ENCODE peak calls at places on chromosome 18, in six cellular contexts. G is activated T-cell treated with anti-CD3 and anti-CD28 coated beads for 1 hour, I is heart left ventricle, F is fibroblast of mammary gland, M is adrenal gland, T is cardiac fibroblast. H is an unnamed sample.

GRCh38 chr18:22250591-22250996 is 81.2 kb downstream of the GATA6 start:
- DNase-seq in F (peak; percentile 62), G (no peak), I (no peak), M (no peak), T (peak; percentile 20), H (no peak)

GRCh38 chr18:69435000-69435399 is 34.3 kb downstream of the DOK6 start:
- DNase-seq in F (no peak), M (no peak), T (no peak), G (no peak), I (no peak), H (no peak)

GRCh38 chr18:79451237-79452125 is 55.8 kb downstream of the NFATC1 start:
- DNase-seq in F (no peak), G (no peak), I (no peak), T (no peak), M (no peak), H (no peak)

GRCh38 chr18:30658306-30658705 is 384.2 kb downstream of the DSC3 start:
- DNase-seq in G (no peak), T (no peak), M (no peak), F (no peak), I (no peak), H (no peak)

GRCh38 chr18:30358545-30358944 is 684.0 kb downstream of the DSC3 start:
- DNase-seq in G (no peak), I (no peak), F (peak; percentile 4), T (peak; percentile 81), M (no peak), H (no peak)

GRCh38 chr18:41320090-41320489 is 634.9 kb upstream of the PIK3C3 start:
- DNase-seq in F (no peak), T (no peak), G (no peak), I (no peak), M (no peak), H (no peak)

GRCh38 chr18:22185298-22185697 is 15.9 kb downstream of the GATA6 start:
- DNase-seq in F (no peak), I (no peak), M (peak; percentile 72), T (no peak), G (no peak), H (no peak)

GRCh38 chr18:32271649-32272324 is 81.9 kb downstream of the MEP1B start:
- DNase-seq in G (no peak), I (peak; percentile 30), F (peak; percentile 56), M (peak; percentile 45), T (peak; percentile 64), H (peak; percentile 55)

GRCh38 chr18:54210463-54210862 is 14.0 kb downstream of the MBD2 start:
- DNase-seq in I (no peak), T (no peak), G (no peak), F (no peak), M (no peak), H (no peak)

GRCh38 chr18:56257215-56257614 is 381.2 kb downstream of the TXNL1 start:
- DNase-seq in I (no peak), G (no peak), F (peak; percentile 83), M (no peak), T (peak; percentile 78), H (peak; percentile 96)

GRCh38 chr18:31555971-31556747 is 35.5 kb upstream of the TTR start:
- DNase-seq in I (no peak), T (peak; percentile 80), G (no peak), F (peak; percentile 76), M (peak; percentile 67), H (peak; percentile 70)

GRCh38 chr18:13418013-13418710 is 199.6 kb downstream of the LDLRAD4 start:
- DNase-seq in M (no peak), F (no peak), I (no peak), T (no peak), G (no peak), H (no peak)

GRCh38 chr18:74396252-74397204 is 60.6 kb downstream of the DIPK1C start:
- DNase-seq in I (no peak), F (peak; percentile 24), T (no peak), M (no peak), G (no peak), H (no peak)

GRCh38 chr18:80191264-80191663 is 56.0 kb downstream of the PARD6G start:
- DNase-seq in M (no peak), F (no peak), G (no peak), I (no peak), T (no peak), H (no peak)

GRCh38 chr18:48183613-48184012 is 225.6 kb downstream of the ZBTB7C start:
- DNase-seq in F (no peak), T (no peak), M (no peak), G (no peak), I (no peak), H (no peak)

GRCh38 chr18:60247103-60247502 is 125.5 kb downstream of the MC4R start:
- DNase-seq in T (no peak), M (no peak), F (no peak), I (no peak), G (no peak), H (no peak)

GRCh38 chr18:62663731-62664336 is 51.5 kb upstream of the PHLPP1 start:
- DNase-seq in G (no peak), T (peak; percentile 75), F (peak; percentile 79), I (no peak), M (peak; percentile 63), H (peak; percentile 10)

GRCh38 chr18:6928359-6928758 is 189.2 kb downstream of the LAMA1 start:
- DNase-seq in M (no peak), T (no peak), I (no peak), F (no peak), G (no peak), H (no peak)

GRCh38 chr18:47490882-47491281 is 239.4 kb upstream of the SKOR2 start:
- DNase-seq in I (no peak), T (no peak), F (peak; percentile 2), M (no peak), G (no peak), H (no peak)

GRCh38 chr18:70720607-70721006 is 431.8 kb downstream of the SOCS6 start:
- DNase-seq in T (peak; percentile 5), F (peak; percentile 1), M (no peak), G (no peak), I (no peak), H (no peak)

GRCh38 chr18:70377317-70377799 is 88.5 kb downstream of the SOCS6 start:
- DNase-seq in M (no peak), T (no peak), G (no peak), I (no peak), F (peak; percentile 36), H (no peak)

GRCh38 chr18:44700652-44701051 is 20.0 kb downstream of the SETBP1 start:
- DNase-seq in I (no peak), T (peak; percentile 40), F (peak; percentile 81), M (no peak), G (no peak), H (no peak)

GRCh38 chr18:51107594-51108305 is 77.7 kb downstream of the SMAD4 start:
- DNase-seq in I (no peak), F (no peak), G (no peak), M (no peak), T (peak; percentile 28), H (peak; percentile 10)

GRCh38 chr18:76494181-76494540 is 881 bp downstream of the ZNF516 start:
- DNase-seq in T (peak; percentile 23), F (peak; percentile 42), M (peak; percentile 53), I (no peak), G (peak; percentile 6), H (peak; percentile 43)

GRCh38 chr18:59232309-59233016 is 12.5 kb downstream of the GRP start:
- DNase-seq in G (no peak), M (no peak), F (no peak), I (no peak), T (no peak), H (no peak)